ENCODE peak calls at places on chromosomes 12 and 14, in six cellular contexts. One of them, this sample, is unnamed. For H3K36me3, the result is how much of the 10 kb centered on the place peaks cover.

GRCh38 chr12:30902001-30902400 is 24.5 kb upstream of the TSPAN11 start:
- DNase-seq in GM12878: no peak
- DNase-seq in GM23338: no peak
- DNase-seq in stomach: no peak
- DNase-seq in HCT116: no peak
- DNase-seq in sigmoid colon: no peak
- DNase-seq in this sample: no peak

GRCh38 chr14:24473211-24473610 is 30.6 kb upstream of the SDR39U1 start:
- DNase-seq in GM12878: no peak
- DNase-seq in GM23338: no peak
- DNase-seq in stomach: no peak
- DNase-seq in HCT116: no peak
- DNase-seq in sigmoid colon: no peak
- DNase-seq in this sample: no peak

GRCh38 chr12:120332041-120332440 is 4.5 kb upstream of the PLA2G1B start:
- DNase-seq in GM12878: no peak
- DNase-seq in GM23338: no peak
- DNase-seq in stomach: no peak
- DNase-seq in HCT116: no peak
- DNase-seq in sigmoid colon: no peak
- DNase-seq in this sample: no peak

GRCh38 chr12:128077211-128077916 is 189.6 kb upstream of the TMEM132C start:
- DNase-seq in GM12878: no peak
- DNase-seq in GM23338: no peak
- DNase-seq in stomach: no peak
- DNase-seq in HCT116: no peak
- DNase-seq in sigmoid colon: no peak
- DNase-seq in this sample: no peak

GRCh38 chr12:105574056-105574715 is 243.7 kb downstream of the C12orf75 start:
- DNase-seq in GM12878: no peak
- DNase-seq in GM23338: no peak
- DNase-seq in stomach: no peak
- DNase-seq in HCT116: no peak
- DNase-seq in sigmoid colon: no peak
- DNase-seq in this sample: no peak

GRCh38 chr12:82954572-82954971 is 267.9 kb downstream of the TMTC2 start:
- DNase-seq in GM12878: no peak
- DNase-seq in GM23338: no peak
- DNase-seq in stomach: no peak
- DNase-seq in HCT116: no peak
- DNase-seq in sigmoid colon: no peak
- DNase-seq in this sample: no peak

GRCh38 chr12:131458048-131458374 is 252.9 kb upstream of the SFSWAP start:
- DNase-seq in GM12878: no peak
- DNase-seq in GM23338: no peak
- DNase-seq in stomach: peak
- DNase-seq in HCT116: no peak
- DNase-seq in sigmoid colon: no peak
- DNase-seq in this sample: no peak

GRCh38 chr14:60656755-60657608 is 7.7 kb upstream of the SIX1 start:
- DNase-seq in GM12878: peak
- DNase-seq in GM23338: peak
- DNase-seq in stomach: peak
- DNase-seq in HCT116: no peak
- DNase-seq in sigmoid colon: no peak
- DNase-seq in this sample: peak

GRCh38 chr14:80565001-80565400 is 353.7 kb upstream of the DIO2 start:
- DNase-seq in GM12878: no peak
- DNase-seq in GM23338: no peak
- DNase-seq in stomach: no peak
- DNase-seq in HCT116: no peak
- DNase-seq in sigmoid colon: no peak
- DNase-seq in this sample: no peak

GRCh38 chr14:73476451-73476905 is 14.3 kb upstream of the RIOX1 start:
- DNase-seq in GM12878: no peak
- DNase-seq in GM23338: no peak
- DNase-seq in stomach: no peak
- DNase-seq in HCT116: no peak
- DNase-seq in sigmoid colon: peak
- DNase-seq in this sample: no peak

GRCh38 chr12:123131879-123132402 is 18.9 kb downstream of the PITPNM2 start:
- DNase-seq in GM12878: no peak
- DNase-seq in GM23338: no peak
- DNase-seq in stomach: peak
- DNase-seq in HCT116: no peak
- DNase-seq in sigmoid colon: no peak
- DNase-seq in this sample: peak

GRCh38 chr12:9406564-9407424 is 198.6 kb upstream of the PZP start:
- DNase-seq in GM12878: no peak
- DNase-seq in GM23338: no peak
- DNase-seq in stomach: no peak
- DNase-seq in HCT116: no peak
- DNase-seq in sigmoid colon: no peak
- DNase-seq in this sample: no peak

GRCh38 chr12:19236656-19237055 is 107.1 kb downstream of the PLEKHA5 start:
- DNase-seq in GM12878: no peak
- DNase-seq in GM23338: no peak
- DNase-seq in stomach: no peak
- DNase-seq in HCT116: no peak
- DNase-seq in sigmoid colon: no peak
- DNase-seq in this sample: no peak

GRCh38 chr14:53389207-53389606 is 236.1 kb upstream of the DDHD1 start:
- DNase-seq in GM12878: no peak
- DNase-seq in GM23338: no peak
- DNase-seq in stomach: no peak
- DNase-seq in HCT116: no peak
- DNase-seq in sigmoid colon: no peak
- DNase-seq in this sample: no peak

GRCh38 chr14:58808828-58809227 is 171.1 kb downstream of the DACT1 start:
- DNase-seq in GM12878: no peak
- DNase-seq in GM23338: no peak
- DNase-seq in stomach: peak
- DNase-seq in HCT116: no peak
- DNase-seq in sigmoid colon: no peak
- DNase-seq in this sample: no peak

GRCh38 chr14:22039938-22040780 is 366.5 kb upstream of the OR4E1 start:
- DNase-seq in GM12878: no peak
- DNase-seq in GM23338: peak
- DNase-seq in stomach: no peak
- DNase-seq in HCT116: peak
- DNase-seq in sigmoid colon: no peak
- DNase-seq in this sample: no peak

DNA sequence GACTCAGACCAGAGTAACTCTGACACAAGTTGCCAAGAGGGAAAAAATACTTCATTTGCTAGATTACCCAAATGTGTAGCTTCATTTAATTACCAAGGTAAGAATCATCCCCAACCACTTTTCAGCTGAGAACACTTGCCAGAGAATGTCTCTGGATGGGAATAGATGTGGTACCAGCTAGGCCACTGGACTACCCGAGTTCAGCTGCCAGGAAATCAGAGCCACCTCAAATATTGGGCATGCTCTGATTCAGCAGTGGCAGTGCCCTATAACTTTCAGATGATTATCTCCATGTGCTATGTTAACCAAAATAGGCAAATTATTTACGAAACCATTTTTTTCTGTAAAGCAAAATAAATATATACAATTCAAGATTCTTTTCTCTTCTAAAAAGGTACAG is 80.7 kb downstream of the SLC38A1 start:
- DNase-seq in GM12878: no peak
- DNase-seq in GM23338: no peak
- DNase-seq in stomach: no peak
- DNase-seq in HCT116: no peak
- DNase-seq in sigmoid colon: no peak
- DNase-seq in this sample: no peak
- H3K36me3 ChIP-seq in GM12878: under half
- H3K36me3 ChIP-seq in GM23338: under half
- H3K36me3 ChIP-seq in stomach: under half
- H3K36me3 ChIP-seq in HCT116: under half
- H3K36me3 ChIP-seq in sigmoid colon: under half
- H3K36me3 ChIP-seq in this sample: under half

GRCh38 chr14:20830831-20831230 is 28.2 kb upstream of the RNASE1 start:
- DNase-seq in GM12878: no peak
- DNase-seq in GM23338: no peak
- DNase-seq in stomach: no peak
- DNase-seq in HCT116: no peak
- DNase-seq in sigmoid colon: no peak
- DNase-seq in this sample: no peak

GRCh38 chr14:20841096-20841495 is 38.5 kb upstream of the RNASE1 start:
- DNase-seq in GM12878: no peak
- DNase-seq in GM23338: no peak
- DNase-seq in stomach: no peak
- DNase-seq in HCT116: no peak
- DNase-seq in sigmoid colon: no peak
- DNase-seq in this sample: no peak

GRCh38 chr14:20834899-20835298 is 32.3 kb upstream of the RNASE1 start:
- DNase-seq in GM12878: no peak
- DNase-seq in GM23338: no peak
- DNase-seq in stomach: no peak
- DNase-seq in HCT116: no peak
- DNase-seq in sigmoid colon: no peak
- DNase-seq in this sample: no peak

GRCh38 chr14:20836668-20837338 is 34.2 kb upstream of the RNASE1 start:
- DNase-seq in GM12878: no peak
- DNase-seq in GM23338: peak
- DNase-seq in stomach: peak
- DNase-seq in HCT116: peak
- DNase-seq in sigmoid colon: no peak
- DNase-seq in this sample: no peak
- TF ChIP-seq POLR2AphosphoS5 in GM12878: no peak
- TF ChIP-seq POLR2AphosphoS5 in GM23338: no peak
- TF ChIP-seq POLR2AphosphoS5 in stomach: no peak
- TF ChIP-seq POLR2AphosphoS5 in HCT116: no peak
- TF ChIP-seq POLR2AphosphoS5 in sigmoid colon: no peak
- TF ChIP-seq POLR2AphosphoS5 in this sample: no peak

DNA sequence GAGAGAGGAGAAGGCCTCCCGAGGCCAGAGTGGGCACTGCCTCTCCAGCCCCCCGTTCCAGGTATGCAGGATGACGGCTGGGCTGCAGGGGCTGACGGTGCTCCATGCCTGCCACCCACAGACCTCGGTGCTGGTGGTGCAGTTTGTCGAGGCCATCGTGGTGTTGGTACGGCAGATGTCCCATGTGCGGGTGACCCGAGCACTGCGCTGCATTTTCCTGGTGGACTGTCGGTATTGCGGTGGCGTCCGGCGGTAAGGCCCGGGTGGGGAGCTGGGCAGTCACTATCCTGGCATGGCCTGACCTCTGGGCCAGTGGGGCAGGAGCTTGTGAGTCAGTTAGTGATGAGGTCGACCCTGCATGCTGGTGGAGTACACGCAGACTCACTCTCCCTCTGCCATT is 47.4 kb downstream of the TPCN1 start:
- DNase-seq in GM12878: no peak
- DNase-seq in GM23338: no peak
- DNase-seq in stomach: no peak
- DNase-seq in HCT116: no peak
- DNase-seq in sigmoid colon: peak
- DNase-seq in this sample: no peak
- H3K36me3 ChIP-seq in GM12878: under half
- H3K36me3 ChIP-seq in GM23338: under half
- H3K36me3 ChIP-seq in stomach: under half
- H3K36me3 ChIP-seq in HCT116: under half
- H3K36me3 ChIP-seq in sigmoid colon: under half
- H3K36me3 ChIP-seq in this sample: half or more

GRCh38 chr12:50763637-50764115 is at the start of gene ATF1:
- DNase-seq in GM12878: peak
- DNase-seq in GM23338: peak
- DNase-seq in stomach: peak
- DNase-seq in HCT116: peak
- DNase-seq in sigmoid colon: peak
- DNase-seq in this sample: peak

GRCh38 chr12:50764861-50765324 is 992 bp downstream of the ATF1 start:
- DNase-seq in GM12878: no peak
- DNase-seq in GM23338: no peak
- DNase-seq in stomach: no peak
- DNase-seq in HCT116: no peak
- DNase-seq in sigmoid colon: peak
- DNase-seq in this sample: no peak

GRCh38 chr12:50765325-50765911 is 1.5 kb downstream of the ATF1 start:
- DNase-seq in GM12878: no peak
- DNase-seq in GM23338: peak
- DNase-seq in stomach: peak
- DNase-seq in HCT116: no peak
- DNase-seq in sigmoid colon: no peak
- DNase-seq in this sample: no peak

GRCh38 chr12:50764116-50764860 is 387 bp downstream of the ATF1 start:
- DNase-seq in GM12878: no peak
- DNase-seq in GM23338: peak
- DNase-seq in stomach: peak
- DNase-seq in HCT116: no peak
- DNase-seq in sigmoid colon: peak
- DNase-seq in this sample: peak
- TF ChIP-seq POLR2AphosphoS5 in GM12878: peak
- TF ChIP-seq POLR2AphosphoS5 in GM23338: no peak
- TF ChIP-seq POLR2AphosphoS5 in stomach: no peak
- TF ChIP-seq POLR2AphosphoS5 in HCT116: peak
- TF ChIP-seq POLR2AphosphoS5 in sigmoid colon: no peak
- TF ChIP-seq POLR2AphosphoS5 in this sample: peak